ENCODE peak calls at places on chromosomes 6 and 20, in five cellular contexts. One of them, this sample, is unnamed.

GRCh38 chr20:5770240-5770986 is 20.2 kb downstream of the SHLD1 start:
- DNase-seq in left ventricle myocardium inferior: no peak
- DNase-seq in fibroblast of lung: no peak
- DNase-seq in OCI-LY7: peak
- DNase-seq in CD8-positive, alpha-beta T cell: no peak
- DNase-seq in this sample: no peak

GRCh38 chr20:10185741-10186558 is 32.7 kb upstream of the SNAP25 start:
- DNase-seq in CD8-positive, alpha-beta T cell: no peak
- DNase-seq in OCI-LY7: no peak
- DNase-seq in left ventricle myocardium inferior: no peak
- DNase-seq in fibroblast of lung: no peak
- DNase-seq in this sample: no peak

GRCh38 chr6:138653435-138653834 is 120.1 kb upstream of the CCDC28A start:
- DNase-seq in fibroblast of lung: no peak
- DNase-seq in left ventricle myocardium inferior: no peak
- DNase-seq in OCI-LY7: no peak
- DNase-seq in CD8-positive, alpha-beta T cell: no peak
- DNase-seq in this sample: no peak

GRCh38 chr6:29792123-29793035 is 35.2 kb upstream of the HLA-G start:
- DNase-seq in left ventricle myocardium inferior: peak
- DNase-seq in fibroblast of lung: no peak
- DNase-seq in CD8-positive, alpha-beta T cell: peak
- DNase-seq in OCI-LY7: no peak
- DNase-seq in this sample: peak

GRCh38 chr20:62570403-62570802 is 71.9 kb upstream of the SLCO4A1 start:
- DNase-seq in left ventricle myocardium inferior: peak
- DNase-seq in CD8-positive, alpha-beta T cell: no peak
- DNase-seq in fibroblast of lung: no peak
- DNase-seq in OCI-LY7: no peak
- DNase-seq in this sample: no peak

GRCh38 chr20:52484438-52484837 is 292.9 kb upstream of the ZFP64 start:
- DNase-seq in CD8-positive, alpha-beta T cell: no peak
- DNase-seq in left ventricle myocardium inferior: no peak
- DNase-seq in fibroblast of lung: peak
- DNase-seq in OCI-LY7: no peak
- DNase-seq in this sample: no peak

GRCh38 chr20:8661229-8662023 is 407.5 kb upstream of the PLCB4 start:
- DNase-seq in CD8-positive, alpha-beta T cell: no peak
- DNase-seq in OCI-LY7: peak
- DNase-seq in left ventricle myocardium inferior: no peak
- DNase-seq in fibroblast of lung: no peak
- DNase-seq in this sample: no peak

GRCh38 chr6:127564761-127565160 is 12.2 kb upstream of the C6orf58 start:
- DNase-seq in OCI-LY7: no peak
- DNase-seq in fibroblast of lung: no peak
- DNase-seq in left ventricle myocardium inferior: no peak
- DNase-seq in CD8-positive, alpha-beta T cell: no peak
- DNase-seq in this sample: no peak

GRCh38 chr6:110541701-110542309 is 65.4 kb upstream of the SLC22A16 start:
- DNase-seq in OCI-LY7: no peak
- DNase-seq in left ventricle myocardium inferior: no peak
- DNase-seq in CD8-positive, alpha-beta T cell: no peak
- DNase-seq in fibroblast of lung: peak
- DNase-seq in this sample: no peak

GRCh38 chr6:21500894-21501293 is 92.7 kb upstream of the SOX4 start:
- DNase-seq in OCI-LY7: no peak
- DNase-seq in CD8-positive, alpha-beta T cell: no peak
- DNase-seq in left ventricle myocardium inferior: no peak
- DNase-seq in fibroblast of lung: no peak
- DNase-seq in this sample: no peak

GRCh38 chr20:19026901-19027644 is 185.4 kb upstream of the SLC24A3 start:
- DNase-seq in OCI-LY7: no peak
- DNase-seq in left ventricle myocardium inferior: no peak
- DNase-seq in CD8-positive, alpha-beta T cell: no peak
- DNase-seq in fibroblast of lung: no peak
- DNase-seq in this sample: no peak
- TF ChIP-seq CTCF in OCI-LY7: no peak
- TF ChIP-seq CTCF in left ventricle myocardium inferior: peak
- TF ChIP-seq CTCF in CD8-positive, alpha-beta T cell: no peak
- TF ChIP-seq CTCF in fibroblast of lung: no peak
- TF ChIP-seq CTCF in this sample: no peak

GRCh38 chr20:37672143-37672542 is 21.7 kb upstream of the CTNNBL1 start:
- DNase-seq in left ventricle myocardium inferior: no peak
- DNase-seq in CD8-positive, alpha-beta T cell: no peak
- DNase-seq in OCI-LY7: no peak
- DNase-seq in fibroblast of lung: no peak
- DNase-seq in this sample: no peak
- TF ChIP-seq CTCF in left ventricle myocardium inferior: no peak
- TF ChIP-seq CTCF in CD8-positive, alpha-beta T cell: no peak
- TF ChIP-seq CTCF in OCI-LY7: no peak
- TF ChIP-seq CTCF in fibroblast of lung: no peak
- TF ChIP-seq CTCF in this sample: no peak

GRCh38 chr6:131951576-131952230 is 531 bp upstream of the CCN2 start:
- DNase-seq in CD8-positive, alpha-beta T cell: no peak
- DNase-seq in left ventricle myocardium inferior: no peak
- DNase-seq in fibroblast of lung: peak
- DNase-seq in OCI-LY7: no peak
- DNase-seq in this sample: no peak

GRCh38 chr6:131950767-131951575 is at the start of gene CCN2:
- DNase-seq in CD8-positive, alpha-beta T cell: no peak
- DNase-seq in left ventricle myocardium inferior: peak
- DNase-seq in fibroblast of lung: peak
- DNase-seq in OCI-LY7: no peak
- DNase-seq in this sample: peak

GRCh38 chr6:131949615-131949908 is 1.6 kb downstream of the CCN2 start:
- DNase-seq in OCI-LY7: no peak
- DNase-seq in fibroblast of lung: peak
- DNase-seq in left ventricle myocardium inferior: no peak
- DNase-seq in CD8-positive, alpha-beta T cell: no peak
- DNase-seq in this sample: no peak

GRCh38 chr6:131948692-131949614 is 2.2 kb downstream of the CCN2 start:
- DNase-seq in OCI-LY7: no peak
- DNase-seq in left ventricle myocardium inferior: no peak
- DNase-seq in fibroblast of lung: peak
- DNase-seq in CD8-positive, alpha-beta T cell: no peak
- DNase-seq in this sample: no peak

DNA sequence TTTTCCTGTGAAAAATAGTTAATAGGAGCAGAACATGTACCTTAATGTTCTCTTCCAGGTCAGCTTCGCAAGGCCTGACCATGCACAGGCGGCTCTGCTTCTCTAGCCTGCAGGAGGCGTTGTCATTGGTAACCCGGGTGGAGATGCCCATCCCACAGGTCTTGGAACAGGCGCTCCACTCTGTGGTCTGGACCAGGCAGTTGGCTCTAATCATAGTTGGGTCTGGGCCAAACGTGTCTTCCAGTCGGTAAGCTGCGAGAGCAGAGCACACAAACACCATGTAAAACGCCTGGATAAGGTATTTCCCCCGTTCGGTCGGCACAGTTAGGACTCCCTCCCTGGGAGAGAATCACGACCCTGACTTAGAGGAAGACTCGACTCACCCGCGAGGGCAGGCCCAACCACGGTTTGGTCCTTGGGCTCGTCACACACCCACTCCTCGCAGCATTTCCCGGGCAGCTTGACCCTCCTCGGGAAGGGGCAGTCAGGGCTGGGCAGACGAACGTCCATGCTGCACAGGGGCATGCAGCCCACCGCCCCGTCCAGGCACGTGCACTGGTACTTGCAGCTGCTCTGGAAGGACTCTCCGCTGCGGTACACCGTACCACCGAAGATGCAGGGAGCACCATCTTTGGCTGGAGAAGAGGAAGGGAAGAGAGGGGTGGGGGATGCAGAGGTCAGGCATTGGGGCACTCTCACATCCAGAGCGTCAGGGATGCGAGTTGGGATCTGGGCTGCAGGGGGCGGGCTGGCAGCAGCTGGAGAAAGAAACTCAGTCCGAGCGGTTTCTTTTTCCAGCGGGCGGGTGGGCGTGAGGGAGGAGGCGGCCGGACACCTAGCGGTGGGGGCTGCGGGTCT is 1.0 kb downstream of the CCN2 start:
- DNase-seq in OCI-LY7: no peak
- DNase-seq in left ventricle myocardium inferior: peak
- DNase-seq in CD8-positive, alpha-beta T cell: no peak
- DNase-seq in fibroblast of lung: peak
- DNase-seq in this sample: peak
- TF ChIP-seq CTCF in OCI-LY7: no peak
- TF ChIP-seq CTCF in left ventricle myocardium inferior: peak
- TF ChIP-seq CTCF in CD8-positive, alpha-beta T cell: no peak
- TF ChIP-seq CTCF in fibroblast of lung: peak
- TF ChIP-seq CTCF in this sample: no peak

DNA sequence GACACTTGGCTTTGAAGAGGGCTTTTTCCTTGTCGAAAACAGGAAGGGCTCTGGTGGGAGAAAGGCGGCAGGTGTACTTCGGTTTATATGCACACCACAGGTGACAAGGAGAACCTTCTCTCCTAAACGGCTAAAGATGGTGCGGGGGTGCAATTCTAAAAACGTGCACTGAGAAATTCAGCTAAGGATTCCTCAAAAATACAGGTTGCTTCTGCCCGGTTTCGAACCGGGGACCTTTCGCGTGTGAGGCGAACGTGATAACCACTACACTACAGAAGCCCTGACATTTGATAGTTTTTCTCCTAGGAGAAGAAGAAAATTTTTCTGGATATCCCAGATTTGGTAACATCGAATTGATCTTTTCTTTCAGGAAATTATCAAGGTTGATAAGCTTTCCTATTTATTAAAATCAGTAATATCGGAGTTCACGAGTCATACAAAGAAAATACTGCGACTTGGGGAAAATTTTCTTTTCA is 32.0 kb downstream of the POM121L2 start:
- DNase-seq in left ventricle myocardium inferior: no peak
- DNase-seq in fibroblast of lung: peak
- DNase-seq in OCI-LY7: no peak
- DNase-seq in CD8-positive, alpha-beta T cell: no peak
- DNase-seq in this sample: peak
- TF ChIP-seq CTCF in left ventricle myocardium inferior: no peak
- TF ChIP-seq CTCF in fibroblast of lung: no peak
- TF ChIP-seq CTCF in OCI-LY7: no peak
- TF ChIP-seq CTCF in CD8-positive, alpha-beta T cell: no peak
- TF ChIP-seq CTCF in this sample: no peak

GRCh38 chr6:8063762-8064637 is at the start of gene BLOC1S5:
- DNase-seq in OCI-LY7: peak
- DNase-seq in CD8-positive, alpha-beta T cell: peak
- DNase-seq in fibroblast of lung: peak
- DNase-seq in left ventricle myocardium inferior: peak
- DNase-seq in this sample: peak
- TF ChIP-seq CTCF in OCI-LY7: no peak
- TF ChIP-seq CTCF in CD8-positive, alpha-beta T cell: no peak
- TF ChIP-seq CTCF in fibroblast of lung: no peak
- TF ChIP-seq CTCF in left ventricle myocardium inferior: no peak
- TF ChIP-seq CTCF in this sample: no peak

GRCh38 chr6:40727272-40727671 is 140.1 kb upstream of the LRFN2 start:
- DNase-seq in left ventricle myocardium inferior: no peak
- DNase-seq in CD8-positive, alpha-beta T cell: no peak
- DNase-seq in OCI-LY7: no peak
- DNase-seq in fibroblast of lung: no peak
- DNase-seq in this sample: no peak
- TF ChIP-seq CTCF in left ventricle myocardium inferior: no peak
- TF ChIP-seq CTCF in CD8-positive, alpha-beta T cell: no peak
- TF ChIP-seq CTCF in OCI-LY7: peak
- TF ChIP-seq CTCF in fibroblast of lung: no peak
- TF ChIP-seq CTCF in this sample: no peak

DNA sequence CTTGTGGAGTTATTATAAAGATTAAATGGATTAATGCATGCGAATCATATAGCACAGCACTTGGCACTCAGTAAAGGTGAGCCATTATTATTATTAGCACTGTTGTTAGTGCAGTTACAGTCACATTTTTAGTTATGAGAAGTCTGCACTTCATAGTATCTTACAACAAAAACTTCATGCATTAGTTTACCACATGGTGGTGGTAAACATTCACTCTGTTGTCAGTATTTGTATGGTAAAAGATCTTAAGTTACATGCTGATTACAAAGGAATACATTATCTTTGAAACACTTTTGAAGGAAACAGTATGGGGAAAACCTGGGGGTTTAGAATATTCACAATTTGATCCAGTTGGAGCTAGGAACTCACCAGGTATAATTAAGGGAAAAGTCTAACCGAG is 20.8 kb downstream of the TMEM14A start:
- DNase-seq in OCI-LY7: no peak
- DNase-seq in CD8-positive, alpha-beta T cell: no peak
- DNase-seq in fibroblast of lung: peak
- DNase-seq in left ventricle myocardium inferior: no peak
- DNase-seq in this sample: no peak
- TF ChIP-seq CTCF in OCI-LY7: peak
- TF ChIP-seq CTCF in CD8-positive, alpha-beta T cell: no peak
- TF ChIP-seq CTCF in fibroblast of lung: no peak
- TF ChIP-seq CTCF in left ventricle myocardium inferior: no peak
- TF ChIP-seq CTCF in this sample: no peak

DNA sequence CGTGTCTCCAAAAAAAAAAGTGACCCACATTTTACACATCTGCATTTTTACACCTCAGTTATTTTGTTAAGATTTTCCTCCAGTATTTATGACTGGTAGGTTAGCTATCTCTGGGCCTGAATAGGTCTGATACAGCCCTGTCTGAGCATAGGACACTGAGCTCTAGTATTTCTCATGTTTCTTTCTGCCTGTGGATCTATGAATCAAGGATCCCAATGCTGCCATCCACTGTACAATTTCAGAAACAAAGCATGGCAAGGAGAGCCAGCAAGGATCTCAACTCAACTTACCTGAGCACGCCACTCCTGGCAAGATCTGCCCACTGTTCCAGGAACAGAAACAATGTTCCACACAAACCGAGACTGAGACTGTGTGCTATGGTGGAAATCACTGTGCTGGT is 36.4 kb upstream of the ENPP5 start:
- DNase-seq in OCI-LY7: no peak
- DNase-seq in fibroblast of lung: no peak
- DNase-seq in left ventricle myocardium inferior: no peak
- DNase-seq in CD8-positive, alpha-beta T cell: no peak
- DNase-seq in this sample: no peak
- TF ChIP-seq CTCF in OCI-LY7: no peak
- TF ChIP-seq CTCF in fibroblast of lung: no peak
- TF ChIP-seq CTCF in left ventricle myocardium inferior: peak
- TF ChIP-seq CTCF in CD8-positive, alpha-beta T cell: no peak
- TF ChIP-seq CTCF in this sample: no peak

GRCh38 chr6:52306972-52307849 is 22.7 kb upstream of the MCM3 start:
- DNase-seq in CD8-positive, alpha-beta T cell: no peak
- DNase-seq in OCI-LY7: no peak
- DNase-seq in fibroblast of lung: no peak
- DNase-seq in left ventricle myocardium inferior: peak
- DNase-seq in this sample: no peak

GRCh38 chr6:52305948-52306767 is 21.6 kb upstream of the MCM3 start:
- DNase-seq in OCI-LY7: peak
- DNase-seq in CD8-positive, alpha-beta T cell: no peak
- DNase-seq in left ventricle myocardium inferior: no peak
- DNase-seq in fibroblast of lung: no peak
- DNase-seq in this sample: peak

GRCh38 chr6:52307900-52308372 is 23.4 kb upstream of the MCM3 start:
- DNase-seq in left ventricle myocardium inferior: no peak
- DNase-seq in fibroblast of lung: no peak
- DNase-seq in CD8-positive, alpha-beta T cell: no peak
- DNase-seq in OCI-LY7: peak
- DNase-seq in this sample: no peak

GRCh38 chr6:52312461-52312860 is 27.9 kb upstream of the MCM3 start:
- DNase-seq in left ventricle myocardium inferior: no peak
- DNase-seq in fibroblast of lung: no peak
- DNase-seq in OCI-LY7: no peak
- DNase-seq in CD8-positive, alpha-beta T cell: no peak
- DNase-seq in this sample: no peak

GRCh38 chr6:52310932-52311331 is 26.4 kb upstream of the MCM3 start:
- DNase-seq in CD8-positive, alpha-beta T cell: no peak
- DNase-seq in OCI-LY7: no peak
- DNase-seq in left ventricle myocardium inferior: no peak
- DNase-seq in fibroblast of lung: no peak
- DNase-seq in this sample: no peak
- TF ChIP-seq CTCF in CD8-positive, alpha-beta T cell: no peak
- TF ChIP-seq CTCF in OCI-LY7: no peak
- TF ChIP-seq CTCF in left ventricle myocardium inferior: no peak
- TF ChIP-seq CTCF in fibroblast of lung: no peak
- TF ChIP-seq CTCF in this sample: no peak

This sample was measured in GM20000.